ENCODE peak calls at places on chromosome 12, in seven cellular contexts. Y, U, I, P, T, H and G are unnamed samples. For H3K4me1, the result is how much of the 10 kb centered on the place peaks cover.

GRCh38 chr12:66653801-66654200 is 25.1 kb downstream of the GRIP1 start:
- DNase-seq in Y (no peak), U (no peak), I (no peak), P (no peak), T (no peak), H (no peak), G (no peak)

GRCh38 chr12:107402041-107403022 is 283.3 kb upstream of the PWP1 start:
- DNase-seq in Y (peak), U (no peak), I (peak), P (no peak), T (no peak), H (peak), G (peak)

GRCh38 chr12:9039397-9039977 is 50.1 kb downstream of the KLRG1 start:
- DNase-seq in Y (peak), U (no peak), I (peak), P (no peak), T (no peak), H (peak), G (peak)

GRCh38 chr12:125065021-125065752 is at the start of gene AACS:
- DNase-seq in Y (peak), U (peak), I (peak), P (peak), T (peak), H (peak), G (peak)

GRCh38 chr12:68971404-68971803 is 38.4 kb upstream of the CPM start:
- DNase-seq in Y (peak), U (no peak), I (peak), P (no peak), T (no peak), H (no peak), G (peak)

GRCh38 chr12:87020071-87020470 is 763.9 kb upstream of the MGAT4C start:
- DNase-seq in Y (peak), U (no peak), I (no peak), P (no peak), T (no peak), H (no peak), G (peak)

GRCh38 chr12:110111476-110112334 is 12.5 kb upstream of the IFT81 start:
- DNase-seq in Y (no peak), U (no peak), I (no peak), P (no peak), T (no peak), H (no peak), G (peak)

GRCh38 chr12:108306014-108306501 is 33.1 kb downstream of the CMKLR1 start:
- DNase-seq in Y (peak), U (no peak), I (peak), P (no peak), T (no peak), H (no peak), G (peak)

GRCh38 chr12:45655186-45655585 is 74.3 kb upstream of the ARID2 start:
- DNase-seq in Y (peak), U (no peak), I (peak), P (no peak), T (no peak), H (no peak), G (no peak)

GRCh38 chr12:108884116-108885012 is 4.5 kb downstream of the DAO start:
- DNase-seq in Y (peak), U (peak), I (peak), P (peak), T (no peak), H (peak), G (no peak)

GRCh38 chr12:93322784-93323183 is 54.9 kb upstream of the NUDT4 start:
- DNase-seq in Y (peak), U (no peak), I (peak), P (no peak), T (no peak), H (no peak), G (no peak)

GRCh38 chr12:66066929-66067281 is 63.6 kb downstream of the LLPH start:
- DNase-seq in Y (no peak), U (no peak), I (no peak), P (no peak), T (no peak), H (no peak), G (no peak)

GRCh38 chr12:32501835-32502333 is 102.5 kb downstream of the FGD4 start:
- DNase-seq in Y (peak), U (peak), I (no peak), P (no peak), T (no peak), H (no peak), G (peak)

GRCh38 chr12:132707241-132707640 is 3.4 kb upstream of the PGAM5 start:
- DNase-seq in Y (no peak), U (no peak), I (no peak), P (no peak), T (no peak), H (no peak), G (no peak)

GRCh38 chr12:12214635-12215131 is 52.2 kb downstream of the LRP6 start:
- DNase-seq in Y (peak), U (no peak), I (peak), P (no peak), T (no peak), H (no peak), G (peak)

GRCh38 chr12:11836282-11836963 is 186.9 kb downstream of the ETV6 start:
- DNase-seq in Y (no peak), U (peak), I (no peak), P (no peak), T (no peak), H (no peak), G (no peak)

GRCh38 chr12:127888948-127889347 is 378.0 kb upstream of the TMEM132C start:
- DNase-seq in Y (no peak), U (no peak), I (no peak), P (no peak), T (no peak), H (no peak), G (peak)

GRCh38 chr12:75977952-75978671 is 53.5 kb downstream of the PHLDA1 start:
- DNase-seq in Y (peak), U (peak), I (peak), P (no peak), T (peak), H (peak), G (peak)

GRCh38 chr12:14403711-14404164 is 38.3 kb downstream of the ATF7IP start:
- DNase-seq in Y (peak), U (no peak), I (peak), P (no peak), T (no peak), H (no peak), G (peak)

GRCh38 chr12:94046626-94047410 is 101.6 kb upstream of the PLXNC1 start:
- DNase-seq in Y (peak), U (peak), I (no peak), P (no peak), T (no peak), H (no peak), G (no peak)

GRCh38 chr12:110790301-110790700 is 47.6 kb upstream of the PPP1CC start:
- DNase-seq in Y (no peak), U (no peak), I (no peak), P (no peak), T (no peak), H (no peak), G (peak)

GRCh38 chr12:46858368-46858767 is 32.6 kb upstream of the SLC38A4 start:
- DNase-seq in Y (no peak), U (no peak), I (no peak), P (no peak), T (no peak), H (peak), G (no peak)

GRCh38 chr12:124686001-124686884 is 118.8 kb upstream of the NCOR2 start:
- DNase-seq in Y (peak), U (no peak), I (peak), P (no peak), T (no peak), H (no peak), G (peak)

GRCh38 chr12:57473392-57473791 is 6.3 kb downstream of the ARHGAP9 start:
- DNase-seq in Y (no peak), U (no peak), I (no peak), P (no peak), T (no peak), H (no peak), G (no peak)

GRCh38 chr12:76226397-76226796 is 121.8 kb downstream of the BBS10 start:
- DNase-seq in Y (peak), U (no peak), I (peak), P (no peak), T (no peak), H (no peak), G (no peak)

GRCh38 chr12:26010293-26010821 is 51.9 kb downstream of the RASSF8 start:
- DNase-seq in Y (peak), U (no peak), I (peak), P (no peak), T (no peak), H (no peak), G (peak)

GRCh38 chr12:39620664-39621658 is 1.4 kb upstream of the ABCD2 start:
- DNase-seq in Y (peak), U (no peak), I (peak), P (no peak), T (no peak), H (no peak), G (peak)

GRCh38 chr12:45298721-45299120 is 82.8 kb downstream of the ANO6 start:
- DNase-seq in Y (no peak), U (no peak), I (no peak), P (no peak), T (no peak), H (no peak), G (no peak)

GRCh38 chr12:131106542-131106941 is 152.8 kb downstream of the ADGRD1 start:
- DNase-seq in Y (no peak), U (no peak), I (no peak), P (no peak), T (peak), H (no peak), G (no peak)

GRCh38 chr12:93441111-93441616 is 583 bp downstream of the UBE2N start:
- DNase-seq in Y (no peak), U (no peak), I (peak), P (peak), T (no peak), H (no peak), G (peak)

GRCh38 chr12:76124456-76124855 is 40.0 kb upstream of the NAP1L1 start:
- DNase-seq in Y (no peak), U (no peak), I (no peak), P (no peak), T (no peak), H (no peak), G (no peak)

GRCh38 chr12:98645572-98646067 is 530 bp downstream of the APAF1 start:
- DNase-seq in Y (peak), U (peak), I (peak), P (no peak), T (peak), H (no peak), G (no peak)

GRCh38 chr12:103751171-103751570 is 89.9 kb downstream of the NT5DC3 start:
- DNase-seq in Y (no peak), U (no peak), I (no peak), P (no peak), T (no peak), H (no peak), G (no peak)

GRCh38 chr12:107322063-107322462 is 228.7 kb upstream of the CRY1 start:
- DNase-seq in Y (no peak), U (no peak), I (no peak), P (no peak), T (no peak), H (no peak), G (no peak)

GRCh38 chr12:126999352-126999751 is 1267.6 kb upstream of the TMEM132C start:
- DNase-seq in Y (no peak), U (no peak), I (no peak), P (no peak), T (no peak), H (no peak), G (no peak)

GRCh38 chr12:124419292-124420040 is 124.6 kb downstream of the RFLNA start:
- DNase-seq in Y (no peak), U (no peak), I (no peak), P (no peak), T (no peak), H (no peak), G (peak)

GRCh38 chr12:123384318-123384993 is 524 bp downstream of the KMT5A start:
- DNase-seq in Y (peak), U (no peak), I (peak), P (no peak), T (peak), H (no peak), G (no peak)

GRCh38 chr12:69898236-69898635 is 73.2 kb downstream of the MYRFL start:
- DNase-seq in Y (peak), U (no peak), I (no peak), P (no peak), T (no peak), H (no peak), G (peak)

GRCh38 chr12:108526482-108527234 is 11.6 kb downstream of the FICD start:
- DNase-seq in Y (no peak), U (no peak), I (no peak), P (no peak), T (no peak), H (no peak), G (peak)

GRCh38 chr12:74509886-74510285 is 27.7 kb upstream of the ATXN7L3B start:
- DNase-seq in Y (no peak), U (no peak), I (no peak), P (no peak), T (no peak), H (no peak), G (no peak)
- H3K4me1 ChIP-seq in Y (under half), U (under half), I (under half), P (under half), T (under half), H (under half), G (under half)

GRCh38 chr12:31015215-31015614 is 58.4 kb upstream of the DDX11 start:
- DNase-seq in Y (no peak), U (no peak), I (no peak), P (no peak), T (peak), H (no peak), G (no peak)
- H3K4me1 ChIP-seq in Y (under half), U (under half), I (under half), P (under half), T (under half), H (under half), G (under half)

GRCh38 chr12:105228494-105228893 is 7.5 kb downstream of the APPL2 start:
- DNase-seq in Y (no peak), U (no peak), I (no peak), P (no peak), T (no peak), H (no peak), G (peak)

GRCh38 chr12:105231396-105231795 is 4.6 kb downstream of the APPL2 start:
- DNase-seq in Y (no peak), U (no peak), I (no peak), P (no peak), T (no peak), H (no peak), G (no peak)

GRCh38 chr12:105227879-105228278 is 8.1 kb downstream of the APPL2 start:
- DNase-seq in Y (no peak), U (no peak), I (no peak), P (no peak), T (no peak), H (no peak), G (no peak)

GRCh38 chr12:105229446-105229845 is 6.5 kb downstream of the APPL2 start:
- DNase-seq in Y (no peak), U (no peak), I (no peak), P (no peak), T (no peak), H (no peak), G (no peak)

GRCh38 chr12:105228966-105229365 is 7.0 kb downstream of the APPL2 start:
- DNase-seq in Y (no peak), U (no peak), I (no peak), P (no peak), T (no peak), H (no peak), G (no peak)
- H3K4me1 ChIP-seq in Y (under half), U (under half), I (under half), P (half or more), T (under half), H (under half), G (under half)

GRCh38 chr12:1591029-1591428 is 3.4 kb downstream of the FBXL14 start:
- DNase-seq in Y (peak), U (no peak), I (peak), P (no peak), T (no peak), H (no peak), G (peak)
- H3K4me1 ChIP-seq in Y (under half), U (under half), I (under half), P (half or more), T (under half), H (under half), G (under half)

DNA sequence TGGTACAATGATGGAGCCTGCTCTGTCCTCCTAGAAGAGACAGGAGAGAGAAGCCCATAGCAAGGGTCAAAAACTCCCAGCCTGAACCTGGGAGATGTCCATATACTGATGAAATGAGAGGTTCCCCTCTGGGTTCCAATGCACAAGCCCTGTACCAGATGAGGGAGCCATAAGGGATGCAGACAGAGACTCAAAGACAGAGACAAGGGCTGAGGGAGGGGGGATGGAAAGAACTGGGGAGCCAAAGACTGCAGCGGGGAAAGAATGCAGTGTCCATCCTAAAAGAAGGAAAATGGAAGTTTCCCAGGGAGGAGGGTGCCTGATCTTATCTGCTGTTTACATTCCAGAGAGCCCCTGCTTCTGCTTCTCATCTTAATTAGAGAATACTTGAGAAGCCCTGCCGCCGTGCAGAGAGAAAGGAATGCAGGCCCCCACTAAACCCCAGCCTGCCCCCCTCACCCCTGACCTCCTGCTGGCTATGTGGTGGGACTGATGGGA is 27.7 kb downstream of the KRT18 start:
- DNase-seq in Y (no peak), U (no peak), I (no peak), P (no peak), T (no peak), H (no peak), G (peak)
- H3K4me1 ChIP-seq in Y (under half), U (under half), I (under half), P (under half), T (under half), H (half or more), G (under half)

GRCh38 chr12:120242971-120243699 is 22.4 kb downstream of the PXN start:
- DNase-seq in Y (no peak), U (no peak), I (no peak), P (no peak), T (no peak), H (no peak), G (no peak)
- H3K4me1 ChIP-seq in Y (half or more), U (half or more), I (half or more), P (half or more), T (under half), H (half or more), G (under half)